ENCODE peak calls at places on chromosomes 12 and 14, in five cellular contexts. H is fibroblast of pulmonary artery, K is keratinocyte, D is BJ, Q is fibroblast of the aortic adventitia. U is an unnamed sample.

GRCh38 chr14:53064461-53064860 is 88.7 kb downstream of the DDHD1 start:
- DNase-seq in Q (no peak), K (no peak), D (no peak), H (no peak), U (no peak)

GRCh38 chr14:76829650-76830421 is 3.6 kb downstream of the LRRC74A start:
- DNase-seq in K (no peak), Q (no peak), D (no peak), H (peak), U (no peak)

GRCh38 chr12:52495385-52495784 is 2.3 kb upstream of the KRT6A start:
- DNase-seq in K (peak), D (no peak), Q (peak), H (peak), U (no peak)

GRCh38 chr14:58395815-58396626 is at the start of gene TOMM20L:
- DNase-seq in Q (peak), K (peak), D (no peak), H (peak), U (peak)

GRCh38 chr12:645563-646071 is 17.6 kb downstream of the NINJ2 start:
- DNase-seq in D (no peak), Q (peak), K (no peak), H (peak), U (no peak)

GRCh38 chr14:69644814-69645213 is 33.4 kb downstream of the SUSD6 start:
- DNase-seq in H (no peak), Q (no peak), K (no peak), D (no peak), U (no peak)

GRCh38 chr12:3527181-3527580 is 36.2 kb downstream of the PRMT8 start:
- DNase-seq in Q (peak), H (peak), D (peak), K (peak), U (no peak)

GRCh38 chr12:31370645-31371620 is 45.0 kb upstream of the SINHCAF start:
- DNase-seq in H (peak), K (no peak), D (no peak), Q (peak), U (no peak)

GRCh38 chr12:132489602-132490239 is at the start of gene FBRSL1:
- DNase-seq in D (peak), Q (peak), K (peak), H (peak), U (peak)

GRCh38 chr12:56143870-56144269 is 8.5 kb upstream of the MYL6B start:
- DNase-seq in H (no peak), Q (no peak), K (no peak), D (no peak), U (no peak)

GRCh38 chr12:71685961-71686657 is at the start of gene TMEM19:
- DNase-seq in K (no peak), H (peak), D (peak), Q (peak), U (peak)

GRCh38 chr12:3533703-3534386 is 42.8 kb downstream of the PRMT8 start:
- DNase-seq in H (no peak), Q (peak), K (no peak), D (no peak), U (no peak)

GRCh38 chr12:54259194-54260011 is 20.5 kb downstream of the CBX5 start:
- DNase-seq in K (no peak), Q (peak), H (peak), D (no peak), U (no peak)

GRCh38 chr12:78878447-78878846 is 13.9 kb downstream of the SYT1 start:
- DNase-seq in H (no peak), K (no peak), Q (no peak), D (no peak), U (no peak)

GRCh38 chr14:38828183-38828877 is 274.7 kb downstream of the SEC23A start:
- DNase-seq in H (no peak), D (no peak), Q (no peak), K (no peak), U (no peak)

GRCh38 chr12:89083491-89083890 is 268.8 kb downstream of the DUSP6 start:
- DNase-seq in K (no peak), D (no peak), H (no peak), Q (no peak), U (no peak)

GRCh38 chr12:11730299-11731041 is 81.0 kb downstream of the ETV6 start:
- DNase-seq in Q (no peak), H (no peak), D (no peak), K (no peak), U (no peak)

GRCh38 chr12:53292441-53292840 is 2.9 kb upstream of the PFDN5 start:
- DNase-seq in Q (no peak), H (no peak), D (no peak), K (no peak), U (no peak)

GRCh38 chr12:1162083-1162760 is 171.2 kb downstream of the ERC1 start:
- DNase-seq in H (no peak), Q (no peak), K (no peak), D (no peak), U (no peak)

GRCh38 chr12:17571047-17571446 is 518.9 kb downstream of the RERGL start:
- DNase-seq in D (no peak), K (no peak), H (no peak), Q (no peak), U (no peak)

GRCh38 chr14:35403397-35404245 is 928 bp downstream of the NFKBIA start:
- DNase-seq in K (no peak), H (peak), Q (peak), D (peak), U (peak)
- TF ChIP-seq CTCF in K (no peak), H (no peak), Q (no peak), D (no peak), U (no peak)

DNA sequence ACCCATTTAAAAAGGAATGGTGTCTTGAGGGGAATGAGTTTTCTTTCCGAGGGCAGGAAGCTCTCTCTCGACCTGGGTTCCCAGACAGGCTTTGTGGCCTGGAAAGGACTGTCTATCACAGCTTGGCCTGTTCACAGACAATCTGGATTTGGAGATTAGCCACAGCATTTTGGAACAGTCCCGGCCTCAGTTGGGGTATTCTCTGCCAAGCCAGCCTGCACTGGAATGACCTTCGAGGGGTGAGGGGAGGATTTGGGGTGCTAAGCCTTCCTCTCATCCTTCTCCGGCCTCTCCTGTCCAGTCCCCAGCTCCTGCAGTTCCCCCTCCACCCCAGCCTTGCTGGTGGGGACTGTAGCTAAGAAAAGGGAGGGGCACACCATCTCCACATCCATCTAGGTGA is 13.0 kb downstream of the TBX5 start:
- DNase-seq in K (no peak), Q (no peak), D (no peak), H (no peak), U (no peak)
- TF ChIP-seq CTCF in K (no peak), Q (no peak), D (no peak), H (no peak), U (no peak)

GRCh38 chr12:106187842-106188241 is 49.1 kb upstream of the NUAK1 start:
- DNase-seq in K (no peak), D (no peak), Q (no peak), H (no peak), U (no peak)
- TF ChIP-seq CTCF in K (no peak), D (no peak), Q (no peak), H (no peak), U (no peak)

GRCh38 chr12:65923228-65923627 is 98.9 kb downstream of the HMGA2 start:
- DNase-seq in K (no peak), D (no peak), Q (no peak), H (no peak), U (no peak)
- TF ChIP-seq CTCF in K (peak), D (no peak), Q (no peak), H (no peak), U (no peak)

GRCh38 chr12:43462080-43462479 is 89.9 kb downstream of the ADAMTS20 start:
- DNase-seq in D (no peak), K (no peak), Q (no peak), H (no peak), U (no peak)
- TF ChIP-seq CTCF in D (no peak), K (no peak), Q (no peak), H (no peak), U (no peak)

DNA sequence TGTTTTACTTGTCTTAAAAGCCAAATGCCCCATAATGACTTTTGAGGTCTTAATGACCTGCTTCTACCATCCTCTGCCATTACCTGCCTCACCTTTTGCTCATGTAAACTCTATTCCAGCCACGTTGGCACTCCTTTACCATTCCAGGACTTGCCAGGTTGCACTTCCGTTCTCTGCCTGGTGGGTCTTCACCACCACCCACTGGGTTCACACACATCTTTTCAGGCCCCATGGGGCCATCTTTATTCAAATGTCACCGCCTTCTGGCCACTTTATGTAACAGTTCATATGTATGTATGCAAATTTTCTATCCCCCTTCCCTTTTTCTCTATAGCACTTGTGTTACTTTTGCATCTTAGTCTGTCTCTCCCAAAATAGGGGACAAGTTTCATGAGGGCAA is 57.7 kb downstream of the ATP2A2 start:
- DNase-seq in K (no peak), Q (no peak), H (peak), D (no peak), U (no peak)
- TF ChIP-seq CTCF in K (peak), Q (no peak), H (peak), D (no peak), U (no peak)

GRCh38 chr14:87109271-87109670 is 883.7 kb downstream of the GALC start:
- DNase-seq in D (no peak), Q (peak), K (no peak), H (no peak), U (no peak)

GRCh38 chr14:87111741-87112140 is 881.2 kb downstream of the GALC start:
- DNase-seq in Q (no peak), K (no peak), D (no peak), H (no peak), U (no peak)

GRCh38 chr14:87111141-87111540 is 881.8 kb downstream of the GALC start:
- DNase-seq in K (no peak), Q (no peak), D (no peak), H (no peak), U (no peak)

GRCh38 chr14:87115234-87115633 is 877.7 kb downstream of the GALC start:
- DNase-seq in Q (no peak), K (no peak), H (no peak), D (no peak), U (no peak)

DNA sequence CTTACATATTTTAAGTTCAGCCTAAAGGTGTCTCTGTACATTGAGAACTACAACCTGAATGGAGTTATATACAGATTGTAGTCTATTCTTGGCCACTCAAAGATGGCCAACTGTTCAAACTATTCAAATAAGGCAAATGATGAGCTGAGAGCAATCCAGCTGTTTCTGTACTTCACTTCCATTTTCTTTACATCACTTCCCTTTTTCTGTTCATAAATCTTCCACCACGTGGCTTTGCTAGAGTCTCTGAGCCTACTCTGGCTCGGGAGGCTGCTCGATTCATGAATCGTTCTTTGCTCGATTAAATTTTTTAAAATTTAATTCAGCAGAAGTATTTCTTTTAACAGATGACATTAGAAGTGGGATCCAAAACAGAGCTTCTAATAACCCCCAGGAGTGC is 879.7 kb downstream of the GALC start:
- DNase-seq in K (no peak), Q (no peak), H (no peak), D (no peak), U (no peak)
- TF ChIP-seq CTCF in K (no peak), Q (no peak), H (no peak), D (no peak), U (no peak)

GRCh38 chr12:57518176-57518919 is 2.0 kb downstream of the DDIT3 start:
- DNase-seq in D (no peak), K (no peak), H (peak), Q (peak), U (no peak)

GRCh38 chr12:57515934-57516541 is 4.3 kb downstream of the DDIT3 start:
- DNase-seq in H (no peak), D (no peak), Q (peak), K (no peak), U (no peak)

GRCh38 chr12:57517187-57517586 is 3.1 kb downstream of the DDIT3 start:
- DNase-seq in D (peak), K (no peak), H (peak), Q (peak), U (no peak)

GRCh38 chr12:57515468-57515933 is 4.8 kb downstream of the DDIT3 start:
- DNase-seq in Q (peak), D (no peak), H (no peak), K (no peak), U (no peak)

DNA sequence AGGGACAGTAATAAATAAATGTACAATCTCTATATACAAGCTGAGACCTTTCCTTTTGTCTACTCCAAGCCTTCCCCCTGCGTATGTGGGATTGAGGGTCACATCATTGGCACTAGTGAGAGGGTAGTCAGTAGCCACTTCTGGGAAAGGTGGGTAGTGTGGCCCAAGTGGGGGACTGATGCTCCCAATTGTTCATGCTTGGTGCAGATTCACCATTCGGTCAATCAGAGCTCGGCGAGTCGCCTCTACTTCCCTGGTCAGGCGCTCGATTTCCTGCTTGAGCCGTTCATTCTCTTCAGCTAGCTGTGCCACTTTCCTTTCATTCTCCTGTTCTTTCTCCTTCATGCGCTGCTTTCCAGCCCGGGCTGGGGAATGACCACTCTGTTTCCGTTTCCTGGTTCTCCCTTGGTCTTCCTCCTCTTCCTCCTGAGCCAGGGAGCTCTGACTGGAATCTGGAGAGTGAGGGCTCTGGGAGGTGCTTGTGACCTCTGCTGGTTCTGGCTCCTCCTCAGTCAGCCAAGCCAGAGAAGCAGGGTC is 3.6 kb downstream of the DDIT3 start:
- DNase-seq in D (no peak), H (no peak), K (no peak), Q (no peak), U (no peak)
- TF ChIP-seq CTCF in D (no peak), H (no peak), K (no peak), Q (no peak), U (no peak)